ENCODE peak calls at places on chromosomes 11 and 22, in five cellular contexts. One of them, this sample, is unnamed.

GRCh38 chr11:120501440-120501839 is 10.1 kb upstream of the GRIK4 start:
- DNase-seq in HepG2: no peak
- DNase-seq in HCT116: no peak
- DNase-seq in GM12878: no peak
- DNase-seq in SK-N-SH: no peak
- DNase-seq in this sample: no peak

GRCh38 chr11:1872267-1872985 is 19.3 kb downstream of the PRR33 start:
- DNase-seq in HepG2: no peak
- DNase-seq in HCT116: no peak
- DNase-seq in GM12878: no peak
- DNase-seq in SK-N-SH: no peak
- DNase-seq in this sample: no peak

GRCh38 chr11:77322506-77322905 is 21.0 kb upstream of the GDPD4 start:
- DNase-seq in HepG2: no peak
- DNase-seq in HCT116: no peak
- DNase-seq in GM12878: no peak
- DNase-seq in SK-N-SH: no peak
- DNase-seq in this sample: no peak

GRCh38 chr11:132886335-132886734 is 646.0 kb downstream of the OPCML start:
- DNase-seq in HepG2: no peak
- DNase-seq in HCT116: no peak
- DNase-seq in GM12878: no peak
- DNase-seq in SK-N-SH: no peak
- DNase-seq in this sample: no peak

GRCh38 chr11:78061921-78062311 is 1.7 kb upstream of the THRSP start:
- DNase-seq in HepG2: peak
- DNase-seq in HCT116: no peak
- DNase-seq in GM12878: no peak
- DNase-seq in SK-N-SH: no peak
- DNase-seq in this sample: peak

GRCh38 chr11:47189100-47189834 is 3.0 kb upstream of the PACSIN3 start:
- DNase-seq in HepG2: peak
- DNase-seq in HCT116: no peak
- DNase-seq in GM12878: no peak
- DNase-seq in SK-N-SH: no peak
- DNase-seq in this sample: peak

GRCh38 chr11:112321521-112322172 is 61.0 kb upstream of the PLET1 start:
- DNase-seq in HepG2: peak
- DNase-seq in HCT116: peak
- DNase-seq in GM12878: peak
- DNase-seq in SK-N-SH: no peak
- DNase-seq in this sample: peak

GRCh38 chr11:100080821-100081220 is 606.3 kb upstream of the ARHGAP42 start:
- DNase-seq in HepG2: no peak
- DNase-seq in HCT116: no peak
- DNase-seq in GM12878: no peak
- DNase-seq in SK-N-SH: no peak
- DNase-seq in this sample: no peak

GRCh38 chr22:29907753-29908515 is 25.0 kb downstream of the MTMR3 start:
- DNase-seq in HepG2: peak
- DNase-seq in HCT116: peak
- DNase-seq in GM12878: no peak
- DNase-seq in SK-N-SH: peak
- DNase-seq in this sample: peak

GRCh38 chr11:94641167-94641761 is 74.1 kb downstream of the PIWIL4 start:
- DNase-seq in HepG2: no peak
- DNase-seq in HCT116: no peak
- DNase-seq in GM12878: no peak
- DNase-seq in SK-N-SH: no peak
- DNase-seq in this sample: no peak

GRCh38 chr11:8689726-8690255 is 7.2 kb downstream of the RPL27A start:
- DNase-seq in HepG2: no peak
- DNase-seq in HCT116: no peak
- DNase-seq in GM12878: no peak
- DNase-seq in SK-N-SH: no peak
- DNase-seq in this sample: no peak

GRCh38 chr11:71255323-71255722 is 2.9 kb upstream of the SHANK2 start:
- DNase-seq in HepG2: no peak
- DNase-seq in HCT116: no peak
- DNase-seq in GM12878: no peak
- DNase-seq in SK-N-SH: no peak
- DNase-seq in this sample: peak

GRCh38 chr22:19824197-19825015 is 30.3 kb downstream of the GNB1L start:
- DNase-seq in HepG2: peak
- DNase-seq in HCT116: no peak
- DNase-seq in GM12878: no peak
- DNase-seq in SK-N-SH: no peak
- DNase-seq in this sample: no peak

GRCh38 chr22:19823191-19823590 is 31.5 kb downstream of the GNB1L start:
- DNase-seq in HepG2: no peak
- DNase-seq in HCT116: no peak
- DNase-seq in GM12878: no peak
- DNase-seq in SK-N-SH: peak
- DNase-seq in this sample: no peak

GRCh38 chr22:19822301-19823117 is 32.2 kb downstream of the GNB1L start:
- DNase-seq in HepG2: no peak
- DNase-seq in HCT116: no peak
- DNase-seq in GM12878: no peak
- DNase-seq in SK-N-SH: peak
- DNase-seq in this sample: no peak

GRCh38 chr22:19825016-19825339 is 29.7 kb downstream of the GNB1L start:
- DNase-seq in HepG2: no peak
- DNase-seq in HCT116: no peak
- DNase-seq in GM12878: no peak
- DNase-seq in SK-N-SH: no peak
- DNase-seq in this sample: no peak

GRCh38 chr22:19823638-19824196 is 31.0 kb downstream of the GNB1L start:
- DNase-seq in HepG2: peak
- DNase-seq in HCT116: no peak
- DNase-seq in GM12878: no peak
- DNase-seq in SK-N-SH: no peak
- DNase-seq in this sample: peak
- TF ChIP-seq JUND in HepG2: no peak
- TF ChIP-seq JUND in HCT116: no peak
- TF ChIP-seq JUND in GM12878: no peak
- TF ChIP-seq JUND in SK-N-SH: no peak
- TF ChIP-seq JUND in this sample: no peak

DNA sequence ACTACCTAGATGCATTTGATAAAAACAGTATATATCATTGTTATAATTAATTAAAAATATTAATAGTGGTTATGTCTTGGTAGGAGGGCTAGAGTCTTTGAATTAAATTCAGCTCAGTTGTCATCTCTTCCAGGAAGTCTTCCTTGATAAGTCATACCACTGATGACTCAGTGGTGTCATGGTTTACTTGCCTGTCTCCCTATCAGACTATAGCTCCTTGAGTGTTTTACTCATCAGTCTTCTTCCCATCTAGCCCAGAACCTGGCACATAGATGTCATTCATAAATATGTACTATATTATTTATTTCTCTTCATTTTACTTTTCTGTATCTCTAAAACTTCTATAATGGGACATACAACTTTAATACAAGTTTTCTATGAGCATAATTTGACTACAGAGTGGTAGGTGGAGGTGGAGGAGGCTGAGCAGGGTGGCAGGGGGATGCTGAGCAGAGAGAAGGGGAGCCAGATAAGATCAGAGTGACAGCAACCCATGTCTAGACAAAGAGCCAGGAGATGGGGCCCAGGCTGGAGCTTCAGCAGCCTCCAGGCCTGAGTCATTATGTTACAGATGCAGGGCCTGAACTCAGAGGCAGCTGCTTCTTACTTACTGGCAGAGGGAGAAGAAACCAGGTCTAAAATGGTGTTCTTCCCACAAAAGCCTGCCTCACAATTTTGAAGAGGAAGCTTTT is 82.3 kb upstream of the PHOX2A start:
- DNase-seq in HepG2: no peak
- DNase-seq in HCT116: no peak
- DNase-seq in GM12878: no peak
- DNase-seq in SK-N-SH: peak
- DNase-seq in this sample: no peak
- TF ChIP-seq JUND in HepG2: no peak
- TF ChIP-seq JUND in HCT116: peak
- TF ChIP-seq JUND in GM12878: no peak
- TF ChIP-seq JUND in SK-N-SH: peak
- TF ChIP-seq JUND in this sample: no peak

GRCh38 chr22:20438678-20439492 is 1.3 kb upstream of the SCARF2 start:
- DNase-seq in HepG2: peak
- DNase-seq in HCT116: no peak
- DNase-seq in GM12878: no peak
- DNase-seq in SK-N-SH: peak
- DNase-seq in this sample: peak

GRCh38 chr22:20436309-20437252 is 1.0 kb downstream of the SCARF2 start:
- DNase-seq in HepG2: no peak
- DNase-seq in HCT116: no peak
- DNase-seq in GM12878: no peak
- DNase-seq in SK-N-SH: peak
- DNase-seq in this sample: no peak

GRCh38 chr22:20438066-20438677 is 547 bp upstream of the SCARF2 start:
- DNase-seq in HepG2: no peak
- DNase-seq in HCT116: no peak
- DNase-seq in GM12878: no peak
- DNase-seq in SK-N-SH: no peak
- DNase-seq in this sample: no peak

GRCh38 chr22:20435436-20436308 is 2.0 kb downstream of the SCARF2 start:
- DNase-seq in HepG2: no peak
- DNase-seq in HCT116: no peak
- DNase-seq in GM12878: no peak
- DNase-seq in SK-N-SH: peak
- DNase-seq in this sample: no peak

GRCh38 chr22:20437253-20438065 is at the start of gene SCARF2:
- DNase-seq in HepG2: no peak
- DNase-seq in HCT116: no peak
- DNase-seq in GM12878: no peak
- DNase-seq in SK-N-SH: peak
- DNase-seq in this sample: no peak
- TF ChIP-seq JUND in HepG2: no peak
- TF ChIP-seq JUND in HCT116: no peak
- TF ChIP-seq JUND in GM12878: no peak
- TF ChIP-seq JUND in SK-N-SH: no peak
- TF ChIP-seq JUND in this sample: no peak

DNA sequence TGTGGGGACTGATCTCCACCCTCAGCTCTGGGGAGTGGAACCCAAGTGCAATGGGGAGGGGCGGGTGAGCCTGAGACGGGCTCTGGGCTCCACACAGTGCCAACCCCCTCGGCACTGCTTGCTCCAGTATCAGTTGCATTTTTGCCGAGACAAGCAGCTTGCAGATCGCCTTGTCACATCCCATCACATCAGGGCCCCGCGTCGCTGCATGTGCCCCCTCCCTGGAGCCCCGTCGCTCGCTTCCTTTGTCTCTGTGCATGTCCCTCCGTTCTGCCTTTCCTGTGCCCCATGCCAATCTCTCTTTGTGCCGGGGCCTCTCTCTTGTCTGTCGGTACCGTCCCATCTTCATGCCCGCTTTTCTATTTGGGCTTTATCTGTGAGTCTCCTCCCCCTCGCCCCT is 202.1 kb downstream of the CEP164 start:
- DNase-seq in HepG2: no peak
- DNase-seq in HCT116: no peak
- DNase-seq in GM12878: no peak
- DNase-seq in SK-N-SH: no peak
- DNase-seq in this sample: no peak
- TF ChIP-seq JUND in HepG2: no peak
- TF ChIP-seq JUND in HCT116: no peak
- TF ChIP-seq JUND in GM12878: no peak
- TF ChIP-seq JUND in SK-N-SH: no peak
- TF ChIP-seq JUND in this sample: no peak

GRCh38 chr11:12411806-12412727 is 34.7 kb downstream of the PARVA start:
- DNase-seq in HepG2: peak
- DNase-seq in HCT116: peak
- DNase-seq in GM12878: no peak
- DNase-seq in SK-N-SH: peak
- DNase-seq in this sample: peak
- TF ChIP-seq JUND in HepG2: no peak
- TF ChIP-seq JUND in HCT116: peak
- TF ChIP-seq JUND in GM12878: no peak
- TF ChIP-seq JUND in SK-N-SH: peak
- TF ChIP-seq JUND in this sample: no peak

DNA sequence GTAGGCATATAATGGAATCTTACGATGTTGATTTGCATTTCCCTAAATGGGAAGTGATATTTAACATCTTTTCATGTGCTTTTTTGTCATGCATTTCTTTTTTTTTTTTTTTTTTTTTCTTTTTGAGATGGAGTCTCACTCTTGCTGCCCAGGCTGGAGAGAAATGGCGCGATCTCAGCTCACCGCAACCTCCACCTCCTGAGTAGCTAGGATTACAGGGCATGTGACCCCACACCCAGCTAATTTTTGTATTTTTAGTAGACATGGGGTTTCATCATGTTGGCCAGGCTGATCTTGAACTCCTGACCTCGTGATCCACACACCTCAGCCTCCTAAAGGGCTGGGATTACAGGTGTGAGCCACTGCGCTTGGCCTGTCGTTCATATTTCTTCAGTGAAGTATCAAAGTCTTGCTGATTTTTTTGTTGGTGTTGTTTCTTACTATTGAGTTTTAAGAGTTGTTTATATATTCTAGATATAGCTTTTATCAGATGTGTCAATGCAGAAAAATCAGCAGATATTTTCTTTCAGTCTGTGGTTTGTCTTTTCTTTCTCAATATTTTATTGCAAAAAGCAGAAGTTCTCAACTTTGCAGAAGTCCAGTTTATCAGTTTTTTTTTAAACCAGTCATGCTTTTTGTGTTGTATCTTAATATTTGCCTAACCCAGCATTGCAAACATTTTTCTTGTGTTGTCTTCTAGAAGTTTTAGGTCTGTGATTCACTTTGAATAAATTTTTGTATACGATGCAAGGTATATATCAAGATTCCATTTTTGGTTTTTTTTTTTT is 6.8 kb downstream of the ASRGL1 start:
- DNase-seq in HepG2: no peak
- DNase-seq in HCT116: no peak
- DNase-seq in GM12878: no peak
- DNase-seq in SK-N-SH: no peak
- DNase-seq in this sample: no peak
- TF ChIP-seq JUND in HepG2: no peak
- TF ChIP-seq JUND in HCT116: no peak
- TF ChIP-seq JUND in GM12878: no peak
- TF ChIP-seq JUND in SK-N-SH: no peak
- TF ChIP-seq JUND in this sample: no peak

GRCh38 chr11:123020968-123021367 is 39.3 kb upstream of the BSX start:
- DNase-seq in HepG2: peak
- DNase-seq in HCT116: peak
- DNase-seq in GM12878: no peak
- DNase-seq in SK-N-SH: peak
- DNase-seq in this sample: peak
- TF ChIP-seq JUND in HepG2: no peak
- TF ChIP-seq JUND in HCT116: no peak
- TF ChIP-seq JUND in GM12878: no peak
- TF ChIP-seq JUND in SK-N-SH: no peak
- TF ChIP-seq JUND in this sample: no peak

DNA sequence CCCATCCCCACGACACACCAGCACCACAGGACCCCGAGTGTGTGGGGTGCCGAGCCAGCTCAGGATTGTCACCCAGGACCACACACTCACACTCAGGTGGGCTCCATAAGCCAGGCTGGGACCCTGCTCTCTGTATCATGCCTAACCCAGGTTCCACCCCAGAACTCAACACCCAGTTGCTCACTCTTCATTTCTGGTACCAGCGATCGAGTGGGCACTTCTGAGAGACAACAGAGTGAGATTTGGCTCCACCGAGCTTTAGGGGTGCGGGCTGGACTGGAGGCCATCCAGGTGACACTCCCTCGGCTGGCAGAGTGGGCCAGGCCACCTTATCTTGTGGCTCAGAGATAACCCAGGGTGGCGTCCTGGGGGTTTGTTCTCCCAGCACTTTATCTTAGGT is 1323.8 kb downstream of the BRD1 start:
- DNase-seq in HepG2: no peak
- DNase-seq in HCT116: no peak
- DNase-seq in GM12878: no peak
- DNase-seq in SK-N-SH: no peak
- DNase-seq in this sample: no peak
- TF ChIP-seq JUND in HepG2: no peak
- TF ChIP-seq JUND in HCT116: no peak
- TF ChIP-seq JUND in GM12878: no peak
- TF ChIP-seq JUND in SK-N-SH: no peak
- TF ChIP-seq JUND in this sample: no peak